ENCODE peak calls at places on chromosomes 6 and 20, in six cellular contexts. L is CD8-positive, alpha-beta T cell; V is CD4-positive, alpha-beta memory T cell; U is COR-L47; J is NAMALWA; T is AG04449. X is an unnamed sample.
A peak's percentile ranks its signal among the peaks of the same experiment; 100 is the strongest.

GRCh38 chr6:85460951-85461805 is 11.3 kb downstream of the NT5E start:
- DNase-seq in L (no peak), J (peak; percentile 21), V (peak; percentile 36), U (no peak), T (no peak), X (no peak)

GRCh38 chr20:40073535-40074111 is 615.4 kb downstream of the MAFB start:
- DNase-seq in J (no peak), V (no peak), T (peak; percentile 10), L (no peak), U (no peak), X (no peak)

GRCh38 chr20:58546756-58547526 is 31.7 kb upstream of the APCDD1L start:
- DNase-seq in T (no peak), U (no peak), L (no peak), V (no peak), J (no peak), X (no peak)

GRCh38 chr6:90431521-90432407 is 135.1 kb upstream of the BACH2 start:
- DNase-seq in T (no peak), U (no peak), L (no peak), J (no peak), V (no peak), X (no peak)

GRCh38 chr6:35082733-35083403 is 58.3 kb downstream of the TCP11 start:
- DNase-seq in L (no peak), V (no peak), T (no peak), J (no peak), U (no peak), X (no peak)

GRCh38 chr6:170297577-170298330 is 6.9 kb upstream of the DLL1 start:
- DNase-seq in V (no peak), J (no peak), T (no peak), L (no peak), U (no peak), X (no peak)

GRCh38 chr6:106724337-106724736 is 95.0 kb downstream of the QRSL1 start:
- DNase-seq in V (no peak), J (no peak), L (no peak), T (no peak), U (no peak), X (no peak)

GRCh38 chr20:37209661-37210314 is 30.4 kb upstream of the MROH8 start:
- DNase-seq in L (no peak), U (no peak), V (no peak), J (no peak), T (no peak), X (no peak)